ENCODE peak calls at places on chromosomes 3 and 15, in nine cellular contexts. O is bronchial epithelial cell; M is mucosa of gallbladder; L is endothelial cell; A is NCI-H2029; Z is T-helper 2 cell treated with Interferon-gamma antibody and Interleukin-4, amounts not matched to agents 5 μg/mL and 100 μg/mL, for 36 hours; K is retina; S is tibial artery; H is stimulated activated CD8-positive, alpha-beta memory T cell treated with anti-CD3 and anti-CD28 coated beads, Interleukin-4, amount 100 ng/mL, for 48 hours. J is an unnamed sample.

GRCh38 chr15:39388118-39388517 is 192.8 kb upstream of the THBS1 start:
- DNase-seq in A (no peak), O (no peak), K (no peak), S (no peak), H (no peak), M (no peak), L (no peak), Z (no peak), J (no peak)

GRCh38 chr15:90439946-90440345 is 51.9 kb downstream of the IQGAP1 start:
- DNase-seq in S (no peak), K (no peak), H (no peak), M (no peak), L (no peak), O (no peak), Z (no peak), A (no peak), J (no peak)

GRCh38 chr3:14286887-14287496 is 108.4 kb downstream of the LSM3 start:
- DNase-seq in M (no peak), Z (no peak), K (no peak), L (no peak), A (peak; percentile 99), S (no peak), O (no peak), H (no peak), J (no peak)

GRCh38 chr3:57007513-57008415 is 52.7 kb upstream of the SPATA12 start:
- DNase-seq in M (peak; percentile 63), Z (no peak), L (no peak), O (peak; percentile 73), S (peak; percentile 85), K (no peak), H (peak; percentile 45), A (no peak), J (no peak)

GRCh38 chr3:150223568-150223967 is 184.5 kb upstream of the TSC22D2 start:
- DNase-seq in M (no peak), Z (no peak), S (no peak), A (no peak), H (no peak), K (no peak), L (no peak), O (no peak), J (no peak)

GRCh38 chr3:58353722-58354553 is 21.2 kb downstream of the PXK start:
- DNase-seq in A (no peak), S (no peak), Z (peak; percentile 54), O (no peak), M (no peak), H (no peak), K (no peak), L (no peak), J (no peak)

GRCh38 chr15:32881528-32881927 is 163.7 kb downstream of the GREM1 start:
- DNase-seq in L (no peak), O (no peak), M (no peak), Z (no peak), H (no peak), A (no peak), S (no peak), K (no peak), J (no peak)

GRCh38 chr3:133479895-133480669 is 80.2 kb downstream of the BFSP2 start:
- DNase-seq in L (no peak), Z (no peak), H (no peak), S (no peak), M (no peak), K (no peak), A (no peak), O (peak; percentile 68), J (no peak)

GRCh38 chr3:97882975-97883598 is 61.3 kb downstream of the CRYBG3 start:
- DNase-seq in H (no peak), O (peak; percentile 78), Z (peak; percentile 7), S (no peak), M (peak; percentile 35), K (no peak), A (peak; percentile 12), L (no peak), J (no peak)

GRCh38 chr15:33226559-33227181 is 32.2 kb upstream of the FMN1 start:
- DNase-seq in Z (peak; percentile 16), K (no peak), S (peak; percentile 32), A (peak; percentile 39), O (peak; percentile 75), H (peak; percentile 65), M (peak; percentile 49), L (no peak), J (no peak)

GRCh38 chr15:40103124-40103858 is 5.4 kb downstream of the BMF start:
- DNase-seq in M (peak; percentile 91), H (no peak), O (peak; percentile 76), Z (no peak), K (peak; percentile 77), A (peak; percentile 84), S (peak; percentile 87), L (no peak), J (no peak)

GRCh38 chr3:43871627-43872245 is 181.0 kb downstream of the ABHD5 start:
- DNase-seq in H (no peak), O (no peak), M (no peak), S (no peak), Z (no peak), K (no peak), A (no peak), L (no peak), J (no peak)

GRCh38 chr3:10398341-10398740 is 77.4 kb upstream of the SEC13 start:
- DNase-seq in O (no peak), S (no peak), M (no peak), H (no peak), A (no peak), Z (no peak), L (no peak), K (no peak), J (no peak)

GRCh38 chr15:83581381-83581780 is 72.5 kb upstream of the ADAMTSL3 start:
- DNase-seq in Z (no peak), M (no peak), L (no peak), A (no peak), S (no peak), K (no peak), O (no peak), H (no peak), J (no peak)

GRCh38 chr15:68787609-68788264 is 33.0 kb downstream of the ANP32A start:
- DNase-seq in K (no peak), S (no peak), H (no peak), L (no peak), M (no peak), O (peak; percentile 80), A (no peak), Z (no peak), J (no peak)

GRCh38 chr3:138046955-138047354 is 37.0 kb downstream of the CLDN18 start:
- DNase-seq in L (no peak), Z (no peak), O (peak; percentile 93), H (no peak), S (no peak), K (no peak), A (no peak), M (no peak), J (no peak)

GRCh38 chr3:123980539-123980938 is 11.4 kb downstream of the ROPN1 start:
- DNase-seq in M (no peak), S (no peak), L (no peak), O (no peak), A (no peak), Z (no peak), K (no peak), H (no peak), J (no peak)

GRCh38 chr15:49521802-49522201 is 98.8 kb downstream of the FGF7 start:
- DNase-seq in O (peak; percentile 41), L (no peak), H (no peak), A (no peak), K (no peak), M (no peak), S (no peak), Z (no peak), J (no peak)

GRCh38 chr3:49217688-49218470 is 46.5 kb downstream of the KLHDC8B start:
- DNase-seq in O (no peak), L (no peak), K (peak; percentile 50), A (no peak), Z (no peak), H (no peak), S (no peak), M (no peak), J (no peak)

GRCh38 chr3:13141991-13142412 is 68.8 kb upstream of the IQSEC1 start:
- DNase-seq in K (peak; percentile 52), S (peak; percentile 10), O (peak; percentile 27), Z (no peak), M (peak; percentile 26), H (peak; percentile 47), A (no peak), L (peak; percentile 56), J (no peak)

GRCh38 chr3:126438186-126438585 is 37.5 kb downstream of the ZXDC start:
- DNase-seq in K (no peak), Z (no peak), A (no peak), M (no peak), L (no peak), H (no peak), O (no peak), S (no peak), J (no peak)

GRCh38 chr15:81235781-81236507 is 39.3 kb downstream of the IL16 start:
- DNase-seq in K (no peak), S (no peak), A (no peak), O (peak; percentile 55), L (no peak), M (no peak), Z (peak; percentile 13), H (peak; percentile 27), J (no peak)

GRCh38 chr3:136818191-136818850 is 605 bp upstream of the SLC35G2 start:
- DNase-seq in K (no peak), Z (peak; percentile 74), M (peak; percentile 11), O (peak; percentile 85), L (peak; percentile 4), A (no peak), H (peak; percentile 68), S (peak; percentile 60), J (no peak)

GRCh38 chr3:47803478-47804025 is 614 bp downstream of the DHX30 start:
- DNase-seq in A (no peak), K (no peak), S (no peak), O (no peak), L (no peak), H (no peak), Z (no peak), M (no peak), J (no peak)

GRCh38 chr3:11591401-11592266 is 52.1 kb downstream of the VGLL4 start:
- DNase-seq in L (no peak), K (peak; percentile 87), O (peak; percentile 44), A (no peak), Z (no peak), H (no peak), M (peak; percentile 59), S (peak; percentile 64), J (no peak)

GRCh38 chr15:71131601-71132357 is 16.5 kb downstream of the THSD4 start:
- DNase-seq in H (no peak), A (no peak), O (peak; percentile 89), S (no peak), L (no peak), K (no peak), M (no peak), Z (no peak), J (no peak)

GRCh38 chr15:66251065-66251789 is 2.3 kb downstream of the MEGF11 start:
- DNase-seq in O (no peak), K (no peak), Z (no peak), A (no peak), L (no peak), H (no peak), S (no peak), M (no peak), J (no peak)

GRCh38 chr15:70421197-70421482 is 323.4 kb upstream of the TLE3 start:
- DNase-seq in S (no peak), M (no peak), H (no peak), L (no peak), Z (no peak), O (no peak), K (no peak), A (peak; percentile 70), J (no peak)

GRCh38 chr3:163481738-163482137 is 1596.6 kb downstream of the SI start:
- DNase-seq in K (no peak), M (no peak), O (no peak), H (no peak), L (no peak), A (no peak), Z (no peak), S (no peak), J (no peak)

GRCh38 chr15:44718180-44718926 is 7.0 kb downstream of the B2M start:
- DNase-seq in S (no peak), Z (no peak), H (no peak), O (no peak), K (no peak), A (no peak), M (no peak), L (no peak), J (no peak)

GRCh38 chr3:183878071-183878470 is 6.6 kb downstream of the PARL start:
- DNase-seq in S (peak; percentile 37), M (peak; percentile 18), O (no peak), Z (no peak), H (no peak), K (no peak), L (no peak), A (no peak), J (no peak)